ENCODE peak calls at places on chromosomes 2 and 18, in nine cellular contexts. T is epithelial cell of esophagus; V is astrocyte of the spinal cord; D is GM12865; G is HS-27A; N is coronary artery; E is stimulated activated CD4-positive, alpha-beta T cell treated with anti-CD3 and anti-CD28 coated beads, Interleukin-12 subunit alpha, Interleukin-12 subunit beta, amount 100 ng/mL, for 4 hours; C is cerebellum; X is activated T-cell treated with anti-CD3 and anti-CD28 coated beads for 1 hour. A is an unnamed sample.

GRCh38 chr2:68317971-68318685 is 1.6 kb downstream of the CNRIP1 start:
- DNase-seq in T (no peak), V (peak), D (no peak), G (peak), N (no peak), E (no peak), C (peak), X (no peak), A (peak)

GRCh38 chr2:8661235-8661634 is 20.6 kb upstream of the ID2 start:
- DNase-seq in T (no peak), V (no peak), D (no peak), G (no peak), N (no peak), E (no peak), C (no peak), X (no peak), A (no peak)

GRCh38 chr2:168192839-168193616 is 54.4 kb downstream of the STK39 start:
- DNase-seq in T (peak), V (no peak), D (no peak), G (no peak), N (no peak), E (no peak), C (no peak), X (no peak), A (no peak)

GRCh38 chr2:24971300-24971549 is 530 bp downstream of the DNAJC27 start:
- DNase-seq in T (no peak), V (no peak), D (no peak), G (no peak), N (no peak), E (no peak), C (peak), X (no peak), A (peak)

GRCh38 chr2:13616656-13617055 is 899.9 kb downstream of the TRIB2 start:
- DNase-seq in T (no peak), V (no peak), D (no peak), G (no peak), N (no peak), E (no peak), C (no peak), X (no peak), A (no peak)

GRCh38 chr18:24065942-24066341 is 51.4 kb downstream of the TTC39C start:
- DNase-seq in T (no peak), V (no peak), D (no peak), G (no peak), N (no peak), E (no peak), C (no peak), X (no peak), A (no peak)

GRCh38 chr2:119453972-119454593 is 22.4 kb downstream of the TMEM37 start:
- DNase-seq in T (no peak), V (no peak), D (no peak), G (no peak), N (no peak), E (no peak), C (no peak), X (no peak), A (no peak)

GRCh38 chr18:63472380-63472779 is 4.4 kb upstream of the SERPINB5 start:
- DNase-seq in T (peak), V (no peak), D (no peak), G (no peak), N (no peak), E (no peak), C (no peak), X (no peak), A (no peak)

GRCh38 chr2:178449700-178450573 is 1.0 kb downstream of the PRKRA start:
- DNase-seq in T (peak), V (peak), D (peak), G (no peak), N (no peak), E (peak), C (no peak), X (no peak), A (peak)

GRCh38 chr18:26547302-26548143 is 830 bp downstream of the KCTD1 start:
- DNase-seq in T (peak), V (peak), D (peak), G (no peak), N (peak), E (peak), C (peak), X (peak), A (peak)

GRCh38 chr2:8595821-8596600 is 85.8 kb upstream of the ID2 start:
- DNase-seq in T (no peak), V (no peak), D (no peak), G (no peak), N (no peak), E (no peak), C (no peak), X (no peak), A (no peak)

GRCh38 chr18:3380384-3380961 is 69.5 kb upstream of the TGIF1 start:
- DNase-seq in T (peak), V (no peak), D (no peak), G (peak), N (no peak), E (no peak), C (no peak), X (no peak), A (peak)

GRCh38 chr2:238492905-238493304 is 66.2 kb downstream of the ASB1 start:
- DNase-seq in T (no peak), V (no peak), D (no peak), G (no peak), N (no peak), E (no peak), C (no peak), X (no peak), A (no peak)

GRCh38 chr18:49849331-49850217 is 36.2 kb upstream of the ACAA2 start:
- DNase-seq in T (peak), V (peak), D (no peak), G (peak), N (no peak), E (no peak), C (peak), X (no peak), A (no peak)

GRCh38 chr2:21422050-21422449 is 298.3 kb downstream of the TDRD15 start:
- DNase-seq in T (peak), V (no peak), D (peak), G (no peak), N (no peak), E (no peak), C (no peak), X (no peak), A (peak)

GRCh38 chr2:122179492-122180070 is 424.1 kb downstream of the TSN start:
- DNase-seq in T (peak), V (no peak), D (no peak), G (no peak), N (no peak), E (no peak), C (no peak), X (no peak), A (no peak)

GRCh38 chr18:62499263-62499650 is 23.6 kb upstream of the ZCCHC2 start:
- DNase-seq in T (no peak), V (no peak), D (no peak), G (no peak), N (no peak), E (no peak), C (no peak), X (no peak), A (no peak)

GRCh38 chr2:135845997-135846396 is 9.0 kb upstream of the LCT start:
- DNase-seq in T (no peak), V (no peak), D (no peak), G (no peak), N (no peak), E (no peak), C (no peak), X (no peak), A (no peak)